ENCODE peak calls at places on chromosomes 7 and 10, in ten cellular contexts. S is pulmonary artery endothelial cell; K is NCI-H146; H is AG20443; V is stimulated activated CD8-positive, alpha-beta memory T cell treated with anti-CD3 and anti-CD28 coated beads, Interleukin-15, amount 100 ng/mL, for 4 hours; T is EL; M is pons; N is memory B cell; A is foreskin fibroblast; G is T-helper 1 cell. F is an unnamed sample.

GRCh38 chr7:106566672-106567071 is 94.3 kb downstream of the CCDC71L start:
- DNase-seq in S (no peak), K (no peak), H (no peak), V (no peak), T (no peak), M (no peak), N (no peak), A (peak), G (no peak), F (no peak)

GRCh38 chr10:114239117-114239993 is at the start of gene VWA2:
- DNase-seq in S (no peak), K (peak), H (no peak), V (no peak), T (no peak), M (no peak), N (no peak), A (no peak), G (no peak), F (peak)

GRCh38 chr10:79038841-79039201 is 29.9 kb upstream of the ZMIZ1 start:
- DNase-seq in S (no peak), K (no peak), H (peak), V (no peak), T (no peak), M (no peak), N (no peak), A (peak), G (no peak), F (no peak)

GRCh38 chr10:131212763-131213325 is 98.7 kb downstream of the TCERG1L start:
- DNase-seq in S (no peak), K (no peak), H (no peak), V (no peak), T (no peak), M (no peak), N (no peak), A (no peak), G (no peak), F (no peak)

GRCh38 chr7:69739182-69739581 is 140.9 kb downstream of the AUTS2 start:
- DNase-seq in S (no peak), K (peak), H (no peak), V (no peak), T (no peak), M (no peak), N (no peak), A (no peak), G (no peak), F (no peak)

GRCh38 chr10:80453715-80454525 is at the start of gene TSPAN14:
- DNase-seq in S (peak), K (peak), H (peak), V (peak), T (peak), M (peak), N (peak), A (peak), G (peak), F (peak)

GRCh38 chr10:35306852-35307251 is 29.5 kb upstream of the CCNY start:
- DNase-seq in S (no peak), K (peak), H (no peak), V (no peak), T (no peak), M (no peak), N (no peak), A (peak), G (no peak), F (peak)

GRCh38 chr7:111587715-111588433 is 25.6 kb upstream of the IMMP2L start:
- DNase-seq in S (no peak), K (no peak), H (peak), V (no peak), T (peak), M (no peak), N (no peak), A (peak), G (no peak), F (no peak)

GRCh38 chr10:99233000-99233679 is 2.5 kb downstream of the HPSE2 start:
- DNase-seq in S (no peak), K (no peak), H (no peak), V (no peak), T (no peak), M (no peak), N (no peak), A (peak), G (no peak), F (no peak)

GRCh38 chr10:5540080-5540479 is 15.3 kb downstream of the CALML3 start:
- DNase-seq in S (no peak), K (no peak), H (no peak), V (no peak), T (no peak), M (no peak), N (no peak), A (no peak), G (no peak), F (no peak)

GRCh38 chr7:981793-982510 is 1.0 kb upstream of the CYP2W1 start:
- DNase-seq in S (no peak), K (no peak), H (no peak), V (no peak), T (no peak), M (no peak), N (no peak), A (no peak), G (no peak), F (no peak)

GRCh38 chr10:86711957-86712708 is 43.8 kb downstream of the LDB3 start:
- DNase-seq in S (no peak), K (peak), H (peak), V (no peak), T (peak), M (no peak), N (peak), A (peak), G (no peak), F (peak)

GRCh38 chr10:78925275-78925674 is 143.5 kb upstream of the ZMIZ1 start:
- DNase-seq in S (no peak), K (no peak), H (no peak), V (no peak), T (no peak), M (no peak), N (no peak), A (no peak), G (no peak), F (no peak)

GRCh38 chr7:88337556-88337955 is 30.9 kb upstream of the STEAP4 start:
- DNase-seq in S (no peak), K (no peak), H (peak), V (no peak), T (peak), M (no peak), N (no peak), A (peak), G (no peak), F (no peak)

GRCh38 chr10:91652364-91652763 is 19.5 kb upstream of the PPP1R3C start:
- DNase-seq in S (no peak), K (no peak), H (peak), V (no peak), T (peak), M (no peak), N (no peak), A (peak), G (no peak), F (no peak)

GRCh38 chr10:10785627-10786333 is 231.9 kb upstream of the CELF2 start:
- DNase-seq in S (no peak), K (no peak), H (no peak), V (no peak), T (peak), M (no peak), N (no peak), A (peak), G (no peak), F (no peak)